ENCODE peak calls at places on chromosomes 12 and 14, in ten cellular contexts. One of them, this sample, is unnamed.

GRCh38 chr14:64612021-64612380 is 62.2 kb downstream of the PPP1R36 start:
- DNase-seq in prostate gland: no peak
- DNase-seq in endothelial cell of umbilical vein: peak; percentile 33
- DNase-seq in sigmoid colon: no peak
- DNase-seq in body of pancreas: no peak
- DNase-seq in stomach: no peak
- DNase-seq in ovary: no peak
- DNase-seq in HCT116: no peak
- DNase-seq in breast epithelium: no peak
- DNase-seq in esophagus squamous epithelium: no peak
- DNase-seq in this sample: no peak

GRCh38 chr12:13981296-13981962 is at the start of gene GRIN2B:
- DNase-seq in ovary: no peak
- DNase-seq in endothelial cell of umbilical vein: no peak
- DNase-seq in esophagus squamous epithelium: no peak
- DNase-seq in sigmoid colon: no peak
- DNase-seq in stomach: no peak
- DNase-seq in breast epithelium: no peak
- DNase-seq in HCT116: peak; percentile 2
- DNase-seq in prostate gland: no peak
- DNase-seq in body of pancreas: no peak
- DNase-seq in this sample: no peak

GRCh38 chr14:84519836-84520235 is 1010.1 kb upstream of the FLRT2 start:
- DNase-seq in breast epithelium: no peak
- DNase-seq in esophagus squamous epithelium: no peak
- DNase-seq in HCT116: no peak
- DNase-seq in stomach: no peak
- DNase-seq in endothelial cell of umbilical vein: no peak
- DNase-seq in body of pancreas: no peak
- DNase-seq in prostate gland: no peak
- DNase-seq in ovary: no peak
- DNase-seq in sigmoid colon: no peak
- DNase-seq in this sample: no peak

GRCh38 chr12:44628180-44628579 is 247.9 kb downstream of the NELL2 start:
- DNase-seq in stomach: no peak
- DNase-seq in breast epithelium: no peak
- DNase-seq in endothelial cell of umbilical vein: no peak
- DNase-seq in sigmoid colon: no peak
- DNase-seq in HCT116: no peak
- DNase-seq in esophagus squamous epithelium: no peak
- DNase-seq in body of pancreas: no peak
- DNase-seq in ovary: no peak
- DNase-seq in prostate gland: no peak
- DNase-seq in this sample: no peak

GRCh38 chr12:92261692-92262091 is 116.0 kb upstream of the BTG1 start:
- DNase-seq in sigmoid colon: no peak
- DNase-seq in body of pancreas: no peak
- DNase-seq in esophagus squamous epithelium: no peak
- DNase-seq in HCT116: no peak
- DNase-seq in prostate gland: no peak
- DNase-seq in ovary: no peak
- DNase-seq in stomach: no peak
- DNase-seq in breast epithelium: no peak
- DNase-seq in endothelial cell of umbilical vein: no peak
- DNase-seq in this sample: no peak

GRCh38 chr14:68685419-68686211 is 107.3 kb downstream of the ZFP36L1 start:
- DNase-seq in HCT116: peak; percentile 86
- DNase-seq in endothelial cell of umbilical vein: no peak
- DNase-seq in ovary: no peak
- DNase-seq in body of pancreas: no peak
- DNase-seq in esophagus squamous epithelium: peak; percentile 17
- DNase-seq in sigmoid colon: peak; percentile 63
- DNase-seq in stomach: no peak
- DNase-seq in prostate gland: no peak
- DNase-seq in breast epithelium: no peak
- DNase-seq in this sample: peak; percentile 18

GRCh38 chr14:34113051-34113511 is 162.2 kb upstream of the EGLN3 start:
- DNase-seq in prostate gland: peak; percentile 54
- DNase-seq in sigmoid colon: no peak
- DNase-seq in HCT116: no peak
- DNase-seq in esophagus squamous epithelium: no peak
- DNase-seq in stomach: no peak
- DNase-seq in ovary: no peak
- DNase-seq in endothelial cell of umbilical vein: no peak
- DNase-seq in breast epithelium: no peak
- DNase-seq in body of pancreas: no peak
- DNase-seq in this sample: no peak

GRCh38 chr12:11650279-11650696 is 814 bp downstream of the ETV6 start:
- DNase-seq in endothelial cell of umbilical vein: no peak
- DNase-seq in esophagus squamous epithelium: no peak
- DNase-seq in sigmoid colon: no peak
- DNase-seq in HCT116: no peak
- DNase-seq in breast epithelium: no peak
- DNase-seq in ovary: peak; percentile 54
- DNase-seq in prostate gland: peak; percentile 19
- DNase-seq in stomach: no peak
- DNase-seq in body of pancreas: peak; percentile 39
- DNase-seq in this sample: peak; percentile 47

GRCh38 chr12:80189241-80189640 is 89.9 kb downstream of the OTOGL start:
- DNase-seq in HCT116: no peak
- DNase-seq in breast epithelium: no peak
- DNase-seq in stomach: no peak
- DNase-seq in sigmoid colon: no peak
- DNase-seq in body of pancreas: no peak
- DNase-seq in prostate gland: no peak
- DNase-seq in endothelial cell of umbilical vein: no peak
- DNase-seq in esophagus squamous epithelium: no peak
- DNase-seq in ovary: no peak
- DNase-seq in this sample: no peak

GRCh38 chr14:70186826-70187483 is 1.8 kb downstream of the SLC8A3 start:
- DNase-seq in ovary: no peak
- DNase-seq in stomach: no peak
- DNase-seq in HCT116: no peak
- DNase-seq in body of pancreas: no peak
- DNase-seq in breast epithelium: no peak
- DNase-seq in prostate gland: no peak
- DNase-seq in esophagus squamous epithelium: no peak
- DNase-seq in sigmoid colon: no peak
- DNase-seq in endothelial cell of umbilical vein: peak; percentile 19
- DNase-seq in this sample: no peak

GRCh38 chr14:22824711-22825359 is 4.9 kb upstream of the MRPL52 start:
- DNase-seq in ovary: no peak
- DNase-seq in breast epithelium: no peak
- DNase-seq in prostate gland: no peak
- DNase-seq in sigmoid colon: peak; percentile 73
- DNase-seq in endothelial cell of umbilical vein: peak; percentile 89
- DNase-seq in esophagus squamous epithelium: no peak
- DNase-seq in stomach: no peak
- DNase-seq in body of pancreas: no peak
- DNase-seq in HCT116: peak; percentile 53
- DNase-seq in this sample: peak; percentile 81

GRCh38 chr12:62983594-62983993 is 48.6 kb upstream of the PPM1H start:
- DNase-seq in stomach: peak; percentile 58
- DNase-seq in HCT116: peak; percentile 6
- DNase-seq in breast epithelium: no peak
- DNase-seq in body of pancreas: no peak
- DNase-seq in ovary: no peak
- DNase-seq in prostate gland: no peak
- DNase-seq in sigmoid colon: no peak
- DNase-seq in esophagus squamous epithelium: no peak
- DNase-seq in endothelial cell of umbilical vein: no peak
- DNase-seq in this sample: no peak

GRCh38 chr14:90721619-90722305 is 94.5 kb downstream of the TTC7B start:
- DNase-seq in body of pancreas: no peak
- DNase-seq in prostate gland: no peak
- DNase-seq in breast epithelium: no peak
- DNase-seq in endothelial cell of umbilical vein: no peak
- DNase-seq in esophagus squamous epithelium: no peak
- DNase-seq in HCT116: peak; percentile 69
- DNase-seq in stomach: no peak
- DNase-seq in sigmoid colon: no peak
- DNase-seq in ovary: no peak
- DNase-seq in this sample: no peak

DNA sequence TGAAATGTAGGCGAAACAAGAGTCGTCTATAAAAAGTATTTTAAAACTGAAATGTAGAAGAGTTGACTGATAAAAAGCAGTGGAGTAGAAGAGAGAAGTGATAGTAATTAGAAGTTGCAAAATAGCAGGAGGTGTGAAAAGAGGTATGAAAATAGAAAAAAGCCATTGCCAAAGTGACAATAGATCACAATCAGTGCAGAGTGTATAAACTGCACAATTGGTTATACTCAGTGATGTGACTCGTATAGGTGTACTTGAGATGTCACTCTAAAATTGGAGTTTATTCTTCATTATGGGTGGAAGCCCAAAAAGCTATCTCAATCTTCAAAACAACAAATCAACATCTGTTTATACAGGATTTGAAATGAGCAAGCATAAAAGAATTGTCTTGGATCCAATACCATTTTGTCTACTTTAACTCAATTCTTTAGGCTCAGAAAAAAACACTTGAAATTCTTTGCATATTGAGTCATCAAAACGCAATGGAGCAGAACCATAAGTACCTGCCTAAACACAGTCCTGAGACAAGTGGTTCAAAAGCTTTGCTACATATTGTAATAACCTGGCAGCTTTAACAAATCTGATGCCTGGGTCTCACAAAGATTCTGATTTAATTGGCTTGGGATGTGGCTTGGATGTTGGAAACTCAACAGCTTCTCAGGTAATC is 8.8 kb downstream of the IKBIP start:
- DNase-seq in breast epithelium: no peak
- DNase-seq in prostate gland: no peak
- DNase-seq in sigmoid colon: no peak
- DNase-seq in endothelial cell of umbilical vein: peak; percentile 61
- DNase-seq in HCT116: peak; percentile 39
- DNase-seq in ovary: no peak
- DNase-seq in esophagus squamous epithelium: no peak
- DNase-seq in body of pancreas: no peak
- DNase-seq in stomach: no peak
- DNase-seq in this sample: no peak
- TF ChIP-seq POLR2A in breast epithelium: no peak
- TF ChIP-seq POLR2A in prostate gland: no peak
- TF ChIP-seq POLR2A in sigmoid colon: no peak
- TF ChIP-seq POLR2A in endothelial cell of umbilical vein: no peak
- TF ChIP-seq POLR2A in HCT116: no peak
- TF ChIP-seq POLR2A in ovary: no peak
- TF ChIP-seq POLR2A in esophagus squamous epithelium: no peak
- TF ChIP-seq POLR2A in body of pancreas: no peak
- TF ChIP-seq POLR2A in stomach: no peak
- TF ChIP-seq POLR2A in this sample: no peak

GRCh38 chr14:104096751-104097700 is 11.5 kb downstream of the ASPG start:
- DNase-seq in stomach: no peak
- DNase-seq in sigmoid colon: no peak
- DNase-seq in prostate gland: no peak
- DNase-seq in HCT116: no peak
- DNase-seq in ovary: no peak
- DNase-seq in breast epithelium: no peak
- DNase-seq in esophagus squamous epithelium: no peak
- DNase-seq in endothelial cell of umbilical vein: no peak
- DNase-seq in body of pancreas: no peak
- DNase-seq in this sample: no peak
- TF ChIP-seq CTCF in stomach: peak; percentile 9
- TF ChIP-seq CTCF in sigmoid colon: no peak
- TF ChIP-seq CTCF in prostate gland: no peak
- TF ChIP-seq CTCF in HCT116: no peak
- TF ChIP-seq CTCF in ovary: no peak
- TF ChIP-seq CTCF in breast epithelium: no peak
- TF ChIP-seq CTCF in esophagus squamous epithelium: no peak
- TF ChIP-seq CTCF in endothelial cell of umbilical vein: no peak
- TF ChIP-seq CTCF in body of pancreas: no peak
- TF ChIP-seq CTCF in this sample: no peak

DNA sequence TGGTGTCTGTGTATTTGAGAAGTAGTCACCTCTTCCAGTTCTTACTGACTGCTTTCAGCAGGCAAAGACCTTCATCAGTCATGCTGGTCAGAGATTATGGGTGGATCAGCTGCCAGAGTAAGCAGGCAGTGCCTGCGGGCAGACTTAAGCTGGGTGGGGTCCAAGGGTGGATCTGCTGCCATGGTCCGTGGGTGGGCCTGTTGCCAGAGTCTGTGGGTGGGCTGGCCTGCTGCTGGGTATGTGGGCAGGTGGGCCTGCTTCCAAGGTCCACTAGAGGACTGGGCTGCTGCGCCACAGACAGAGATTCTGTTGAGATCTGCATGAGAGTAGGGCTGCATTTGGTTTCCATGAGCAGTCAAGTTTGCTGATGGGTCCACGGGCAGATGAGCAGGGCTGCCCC is 188.6 kb downstream of the ANO2 start:
- DNase-seq in ovary: no peak
- DNase-seq in esophagus squamous epithelium: no peak
- DNase-seq in prostate gland: no peak
- DNase-seq in breast epithelium: no peak
- DNase-seq in endothelial cell of umbilical vein: no peak
- DNase-seq in HCT116: no peak
- DNase-seq in sigmoid colon: no peak
- DNase-seq in stomach: no peak
- DNase-seq in body of pancreas: no peak
- DNase-seq in this sample: no peak
- H3K4me3 ChIP-seq in ovary: no peak overlapping the region
- H3K4me3 ChIP-seq in esophagus squamous epithelium: no peak overlapping the region
- H3K4me3 ChIP-seq in prostate gland: no peak overlapping the region
- H3K4me3 ChIP-seq in breast epithelium: no peak overlapping the region
- H3K4me3 ChIP-seq in endothelial cell of umbilical vein: no peak overlapping the region
- H3K4me3 ChIP-seq in HCT116: no peak overlapping the region
- H3K4me3 ChIP-seq in sigmoid colon: no peak overlapping the region
- H3K4me3 ChIP-seq in stomach: no peak overlapping the region
- H3K4me3 ChIP-seq in body of pancreas: no peak overlapping the region
- H3K4me3 ChIP-seq in this sample: no peak overlapping the region

GRCh38 chr12:113111247-113111646 is 24.3 kb downstream of the RASAL1 start:
- DNase-seq in stomach: no peak
- DNase-seq in ovary: no peak
- DNase-seq in esophagus squamous epithelium: no peak
- DNase-seq in endothelial cell of umbilical vein: no peak
- DNase-seq in sigmoid colon: no peak
- DNase-seq in HCT116: no peak
- DNase-seq in body of pancreas: no peak
- DNase-seq in breast epithelium: no peak
- DNase-seq in prostate gland: no peak
- DNase-seq in this sample: no peak
- TF ChIP-seq POLR2A in stomach: no peak
- TF ChIP-seq POLR2A in ovary: no peak
- TF ChIP-seq POLR2A in esophagus squamous epithelium: no peak
- TF ChIP-seq POLR2A in endothelial cell of umbilical vein: no peak
- TF ChIP-seq POLR2A in sigmoid colon: no peak
- TF ChIP-seq POLR2A in HCT116: no peak
- TF ChIP-seq POLR2A in body of pancreas: no peak
- TF ChIP-seq POLR2A in breast epithelium: no peak
- TF ChIP-seq POLR2A in prostate gland: no peak
- TF ChIP-seq POLR2A in this sample: no peak